ENCODE peak calls at places on chromosomes 5 and 9, in four cellular contexts. One of them, this sample, is unnamed.

GRCh38 chr9:26947736-26948135 is 694 bp upstream of the PLAA start:
- DNase-seq in GM06990: no peak
- DNase-seq in NCI-H526 treated with DMSO at 0.1 percent for 48 hours: no peak
- DNase-seq in RWPE1: no peak
- DNase-seq in this sample: peak; percentile 41

GRCh38 chr5:169302491-169303118 is 1.7 kb upstream of the SLIT3 start:
- DNase-seq in GM06990: no peak
- DNase-seq in NCI-H526 treated with DMSO at 0.1 percent for 48 hours: peak; percentile 26
- DNase-seq in RWPE1: peak; percentile 89
- DNase-seq in this sample: peak; percentile 65

GRCh38 chr9:69198526-69199250 is 24.6 kb downstream of the TJP2 start:
- DNase-seq in GM06990: no peak
- DNase-seq in NCI-H526 treated with DMSO at 0.1 percent for 48 hours: no peak
- DNase-seq in RWPE1: no peak
- DNase-seq in this sample: no peak

GRCh38 chr5:147510885-147511284 is 1.0 kb upstream of the DPYSL3 start:
- DNase-seq in GM06990: no peak
- DNase-seq in NCI-H526 treated with DMSO at 0.1 percent for 48 hours: peak; percentile 86
- DNase-seq in RWPE1: no peak
- DNase-seq in this sample: no peak

GRCh38 chr9:91546574-91546973 is 122.9 kb upstream of the NFIL3 start:
- DNase-seq in GM06990: no peak
- DNase-seq in NCI-H526 treated with DMSO at 0.1 percent for 48 hours: no peak
- DNase-seq in RWPE1: peak; percentile 41
- DNase-seq in this sample: no peak

GRCh38 chr5:141182248-141182647 is at the start of gene PCDHB16:
- DNase-seq in GM06990: no peak
- DNase-seq in NCI-H526 treated with DMSO at 0.1 percent for 48 hours: peak; percentile 54
- DNase-seq in RWPE1: no peak
- DNase-seq in this sample: no peak

GRCh38 chr9:80699551-80699998 is 989.8 kb downstream of the TLE1 start:
- DNase-seq in GM06990: no peak
- DNase-seq in NCI-H526 treated with DMSO at 0.1 percent for 48 hours: no peak
- DNase-seq in RWPE1: peak; percentile 65
- DNase-seq in this sample: peak; percentile 8

GRCh38 chr9:8062459-8062858 is 262.9 kb upstream of the DMAC1 start:
- DNase-seq in GM06990: no peak
- DNase-seq in NCI-H526 treated with DMSO at 0.1 percent for 48 hours: no peak
- DNase-seq in RWPE1: no peak
- DNase-seq in this sample: peak; percentile 15

GRCh38 chr9:2181794-2182193 is 166.6 kb downstream of the SMARCA2 start:
- DNase-seq in GM06990: no peak
- DNase-seq in NCI-H526 treated with DMSO at 0.1 percent for 48 hours: no peak
- DNase-seq in RWPE1: peak; percentile 0
- DNase-seq in this sample: no peak

GRCh38 chr5:148826082-148826971 is at the start of gene ADRB2:
- DNase-seq in GM06990: peak; percentile 87
- DNase-seq in NCI-H526 treated with DMSO at 0.1 percent for 48 hours: peak; percentile 73
- DNase-seq in RWPE1: peak; percentile 97
- DNase-seq in this sample: no peak

GRCh38 chr9:118940477-118940876 is 428.8 kb downstream of the BRINP1 start:
- DNase-seq in GM06990: no peak
- DNase-seq in NCI-H526 treated with DMSO at 0.1 percent for 48 hours: no peak
- DNase-seq in RWPE1: no peak
- DNase-seq in this sample: no peak

GRCh38 chr5:1056611-1057484 is 48.2 kb downstream of the NKD2 start:
- DNase-seq in GM06990: no peak
- DNase-seq in NCI-H526 treated with DMSO at 0.1 percent for 48 hours: no peak
- DNase-seq in RWPE1: no peak
- DNase-seq in this sample: no peak

GRCh38 chr9:38087934-38088925 is 19.2 kb upstream of the SHB start:
- DNase-seq in GM06990: peak; percentile 66
- DNase-seq in NCI-H526 treated with DMSO at 0.1 percent for 48 hours: no peak
- DNase-seq in RWPE1: peak; percentile 76
- DNase-seq in this sample: peak; percentile 49

GRCh38 chr5:78648359-78649219 is at the start of gene LHFPL2:
- DNase-seq in GM06990: peak; percentile 72
- DNase-seq in NCI-H526 treated with DMSO at 0.1 percent for 48 hours: peak; percentile 42
- DNase-seq in RWPE1: peak; percentile 71
- DNase-seq in this sample: peak; percentile 51

GRCh38 chr5:4563400-4563799 is 576.7 kb upstream of the ADAMTS16 start:
- DNase-seq in GM06990: no peak
- DNase-seq in NCI-H526 treated with DMSO at 0.1 percent for 48 hours: peak; percentile 52
- DNase-seq in RWPE1: no peak
- DNase-seq in this sample: peak; percentile 21

GRCh38 chr5:16920109-16920816 is 15.8 kb downstream of the MYO10 start:
- DNase-seq in GM06990: no peak
- DNase-seq in NCI-H526 treated with DMSO at 0.1 percent for 48 hours: no peak
- DNase-seq in RWPE1: no peak
- DNase-seq in this sample: no peak

GRCh38 chr5:103918668-103919367 is 356.2 kb upstream of the NUDT12 start:
- DNase-seq in GM06990: no peak
- DNase-seq in NCI-H526 treated with DMSO at 0.1 percent for 48 hours: no peak
- DNase-seq in RWPE1: no peak
- DNase-seq in this sample: no peak

GRCh38 chr9:113492343-113493079 is 29.0 kb downstream of the RGS3 start:
- DNase-seq in GM06990: no peak
- DNase-seq in NCI-H526 treated with DMSO at 0.1 percent for 48 hours: no peak
- DNase-seq in RWPE1: peak; percentile 43
- DNase-seq in this sample: no peak

GRCh38 chr5:155697236-155697635 is 629.7 kb upstream of the SGCD start:
- DNase-seq in GM06990: no peak
- DNase-seq in NCI-H526 treated with DMSO at 0.1 percent for 48 hours: no peak
- DNase-seq in RWPE1: no peak
- DNase-seq in this sample: no peak

GRCh38 chr9:124663046-124663961 is 107.8 kb downstream of the NR6A1 start:
- DNase-seq in GM06990: no peak
- DNase-seq in NCI-H526 treated with DMSO at 0.1 percent for 48 hours: no peak
- DNase-seq in RWPE1: no peak
- DNase-seq in this sample: no peak

GRCh38 chr9:109974143-109974917 is 194.3 kb downstream of the PALM2AKAP2 start:
- DNase-seq in GM06990: peak; percentile 81
- DNase-seq in NCI-H526 treated with DMSO at 0.1 percent for 48 hours: no peak
- DNase-seq in RWPE1: no peak
- DNase-seq in this sample: no peak

GRCh38 chr9:15211160-15211993 is 95.6 kb downstream of the TTC39B start:
- DNase-seq in GM06990: peak; percentile 25
- DNase-seq in NCI-H526 treated with DMSO at 0.1 percent for 48 hours: peak; percentile 79
- DNase-seq in RWPE1: peak; percentile 20
- DNase-seq in this sample: peak; percentile 71

GRCh38 chr9:99274016-99274415 is 51.9 kb downstream of the SEC61B start:
- DNase-seq in GM06990: no peak
- DNase-seq in NCI-H526 treated with DMSO at 0.1 percent for 48 hours: no peak
- DNase-seq in RWPE1: no peak
- DNase-seq in this sample: no peak

GRCh38 chr5:34598177-34598794 is 57.8 kb upstream of the RAI14 start:
- DNase-seq in GM06990: no peak
- DNase-seq in NCI-H526 treated with DMSO at 0.1 percent for 48 hours: no peak
- DNase-seq in RWPE1: peak; percentile 92
- DNase-seq in this sample: peak; percentile 91

GRCh38 chr5:173443971-173444370 is 115.8 kb upstream of the STC2 start:
- DNase-seq in GM06990: no peak
- DNase-seq in NCI-H526 treated with DMSO at 0.1 percent for 48 hours: no peak
- DNase-seq in RWPE1: no peak
- DNase-seq in this sample: no peak

GRCh38 chr5:89280103-89281037 is 397.4 kb upstream of the MEF2C start:
- DNase-seq in GM06990: peak; percentile 33
- DNase-seq in NCI-H526 treated with DMSO at 0.1 percent for 48 hours: no peak
- DNase-seq in RWPE1: no peak
- DNase-seq in this sample: no peak

GRCh38 chr9:88087906-88088305 is 50.4 kb downstream of the SPATA31C2 start:
- DNase-seq in GM06990: no peak
- DNase-seq in NCI-H526 treated with DMSO at 0.1 percent for 48 hours: no peak
- DNase-seq in RWPE1: no peak
- DNase-seq in this sample: no peak

GRCh38 chr5:164809831-164810230 is 1304.4 kb downstream of the MAT2B start:
- DNase-seq in GM06990: peak; percentile 1
- DNase-seq in NCI-H526 treated with DMSO at 0.1 percent for 48 hours: no peak
- DNase-seq in RWPE1: no peak
- DNase-seq in this sample: no peak

GRCh38 chr5:132458226-132458560 is 32.4 kb downstream of the IRF1 start:
- DNase-seq in GM06990: no peak
- DNase-seq in NCI-H526 treated with DMSO at 0.1 percent for 48 hours: no peak
- DNase-seq in RWPE1: no peak
- DNase-seq in this sample: no peak

GRCh38 chr9:87436694-87437093 is 61.0 kb upstream of the DAPK1 start:
- DNase-seq in GM06990: no peak
- DNase-seq in NCI-H526 treated with DMSO at 0.1 percent for 48 hours: no peak
- DNase-seq in RWPE1: no peak
- DNase-seq in this sample: no peak

GRCh38 chr9:68715181-68715456 is 10.1 kb downstream of the PIP5K1B start:
- DNase-seq in GM06990: no peak
- DNase-seq in NCI-H526 treated with DMSO at 0.1 percent for 48 hours: no peak
- DNase-seq in RWPE1: no peak
- DNase-seq in this sample: no peak

GRCh38 chr9:126722252-126722921 is 82.5 kb upstream of the ZBTB43 start:
- DNase-seq in GM06990: peak; percentile 87
- DNase-seq in NCI-H526 treated with DMSO at 0.1 percent for 48 hours: no peak
- DNase-seq in RWPE1: peak; percentile 94
- DNase-seq in this sample: peak; percentile 93

GRCh38 chr5:112923148-112923917 is 1.3 kb upstream of the REEP5 start:
- DNase-seq in GM06990: peak; percentile 61
- DNase-seq in NCI-H526 treated with DMSO at 0.1 percent for 48 hours: no peak
- DNase-seq in RWPE1: no peak
- DNase-seq in this sample: no peak

GRCh38 chr9:104858846-104859245 is 69.1 kb downstream of the ABCA1 start:
- DNase-seq in GM06990: no peak
- DNase-seq in NCI-H526 treated with DMSO at 0.1 percent for 48 hours: no peak
- DNase-seq in RWPE1: no peak
- DNase-seq in this sample: no peak

GRCh38 chr5:126043684-126044083 is 379.5 kb upstream of the GRAMD2B start:
- DNase-seq in GM06990: no peak
- DNase-seq in NCI-H526 treated with DMSO at 0.1 percent for 48 hours: no peak
- DNase-seq in RWPE1: no peak
- DNase-seq in this sample: no peak

GRCh38 chr9:127918201-127919107 is 1.6 kb upstream of the ST6GALNAC4 start:
- DNase-seq in GM06990: peak; percentile 26
- DNase-seq in NCI-H526 treated with DMSO at 0.1 percent for 48 hours: no peak
- DNase-seq in RWPE1: no peak
- DNase-seq in this sample: peak; percentile 80

GRCh38 chr5:6686916-6687409 is 26.3 kb upstream of the TENT4A start:
- DNase-seq in GM06990: no peak
- DNase-seq in NCI-H526 treated with DMSO at 0.1 percent for 48 hours: no peak
- DNase-seq in RWPE1: peak; percentile 45
- DNase-seq in this sample: no peak

GRCh38 chr5:62780888-62781287 is 202.3 kb downstream of the LRRC70 start:
- DNase-seq in GM06990: no peak
- DNase-seq in NCI-H526 treated with DMSO at 0.1 percent for 48 hours: no peak
- DNase-seq in RWPE1: no peak
- DNase-seq in this sample: no peak

GRCh38 chr5:1255081-1255561 is 29.9 kb downstream of the SLC6A18 start:
- DNase-seq in GM06990: no peak
- DNase-seq in NCI-H526 treated with DMSO at 0.1 percent for 48 hours: no peak
- DNase-seq in RWPE1: no peak
- DNase-seq in this sample: no peak

GRCh38 chr5:81779935-81780266 is 29.0 kb upstream of the SSBP2 start:
- DNase-seq in GM06990: peak; percentile 15
- DNase-seq in NCI-H526 treated with DMSO at 0.1 percent for 48 hours: no peak
- DNase-seq in RWPE1: no peak
- DNase-seq in this sample: no peak

This sample was measured in RKO.